ENCODE peak calls at places on chromosome 7, in ten cellular contexts. Q is astrocyte of the spinal cord; L is NCI-H2081; H is cardiac septum; Z is LoVo; S is left ventricle myocardium inferior; X is stimulated activated CD8-positive, alpha-beta memory T cell treated with anti-CD3 and anti-CD28 coated beads, Interleukin-15, amount 100 ng/mL, for 24 hours; A is HL-60; C is activated naive CD8-positive, alpha-beta T cell treated with anti-CD3 and anti-CD28 coated beads, Interleukin-2, amount 50 U/mL, for 16 hours; V is T follicular helper cell. J is an unnamed sample.

GRCh38 chr7:7620224-7620623 is 20.3 kb upstream of the UMAD1 start:
- DNase-seq in Q (no peak), L (no peak), H (no peak), Z (no peak), S (no peak), X (no peak), A (no peak), C (no peak), V (no peak), J (no peak)

GRCh38 chr7:158651968-158652555 is 52.5 kb downstream of the NCAPG2 start:
- DNase-seq in Q (no peak), L (no peak), H (no peak), Z (no peak), S (no peak), X (no peak), A (no peak), C (no peak), V (no peak), J (no peak)

GRCh38 chr7:55405856-55406541 is 40.9 kb downstream of the LANCL2 start:
- DNase-seq in Q (no peak), L (peak; percentile 28), H (no peak), Z (no peak), S (no peak), X (no peak), A (no peak), C (no peak), V (no peak), J (no peak)

GRCh38 chr7:115851291-115851690 is 179.3 kb downstream of the TFEC start:
- DNase-seq in Q (peak; percentile 74), L (peak; percentile 68), H (no peak), Z (peak; percentile 49), S (no peak), X (no peak), A (no peak), C (no peak), V (no peak), J (peak; percentile 20)

GRCh38 chr7:121214652-121215051 is 114.1 kb upstream of the WNT16 start:
- DNase-seq in Q (no peak), L (no peak), H (no peak), Z (no peak), S (no peak), X (no peak), A (no peak), C (no peak), V (no peak), J (no peak)

GRCh38 chr7:45689011-45689796 is 115.0 kb downstream of the ADCY1 start:
- DNase-seq in Q (peak; percentile 75), L (no peak), H (peak; percentile 47), Z (no peak), S (no peak), X (no peak), A (no peak), C (no peak), V (no peak), J (peak; percentile 25)

GRCh38 chr7:157457355-157458253 is 120.8 kb downstream of the DNAJB6 start:
- DNase-seq in Q (no peak), L (no peak), H (peak; percentile 56), Z (no peak), S (no peak), X (no peak), A (no peak), C (no peak), V (no peak), J (no peak)

GRCh38 chr7:149020483-149020882 is 7.8 kb downstream of the PDIA4 start:
- DNase-seq in Q (no peak), L (no peak), H (no peak), Z (no peak), S (no peak), X (no peak), A (no peak), C (no peak), V (no peak), J (no peak)

GRCh38 chr7:158695726-158696452 is 8.7 kb downstream of the NCAPG2 start:
- DNase-seq in Q (peak; percentile 80), L (peak; percentile 44), H (peak; percentile 87), Z (peak; percentile 30), S (peak; percentile 38), X (no peak), A (no peak), C (no peak), V (peak; percentile 23), J (peak; percentile 69)

GRCh38 chr7:141976524-141977245 is 3.1 kb upstream of the TAS2R38 start:
- DNase-seq in Q (no peak), L (no peak), H (no peak), Z (no peak), S (no peak), X (no peak), A (no peak), C (no peak), V (no peak), J (no peak)